ENCODE peak calls at places on chromosomes 1 and 21, in five cellular contexts. One of them, this sample, is unnamed.

GRCh38 chr1:247441621-247442020 is 16.3 kb downstream of the OR2B11 start:
- DNase-seq in colonic mucosa: no peak
- DNase-seq in A549: no peak
- DNase-seq in left ventricle myocardium inferior: no peak
- DNase-seq in ovary: no peak
- DNase-seq in this sample: no peak

GRCh38 chr1:10721381-10722321 is 74.8 kb downstream of the CASZ1 start:
- DNase-seq in colonic mucosa: no peak
- DNase-seq in A549: no peak
- DNase-seq in left ventricle myocardium inferior: no peak
- DNase-seq in ovary: no peak
- DNase-seq in this sample: no peak

GRCh38 chr1:110466646-110467280 is 15.8 kb downstream of the PROK1 start:
- DNase-seq in colonic mucosa: no peak
- DNase-seq in A549: no peak
- DNase-seq in left ventricle myocardium inferior: no peak
- DNase-seq in ovary: no peak
- DNase-seq in this sample: no peak

GRCh38 chr1:201171063-201172036 is 17.1 kb upstream of the TMEM9 start:
- DNase-seq in colonic mucosa: peak; percentile 61
- DNase-seq in A549: peak; percentile 57
- DNase-seq in left ventricle myocardium inferior: peak; percentile 27
- DNase-seq in ovary: peak; percentile 70
- DNase-seq in this sample: peak; percentile 34

GRCh38 chr1:206658981-206659273 is 23.6 kb downstream of the DYRK3 start:
- DNase-seq in colonic mucosa: no peak
- DNase-seq in A549: no peak
- DNase-seq in left ventricle myocardium inferior: no peak
- DNase-seq in ovary: no peak
- DNase-seq in this sample: no peak

GRCh38 chr1:6490181-6491075 is 1.0 kb downstream of the PLEKHG5 start:
- DNase-seq in colonic mucosa: peak; percentile 84
- DNase-seq in A549: peak; percentile 77
- DNase-seq in left ventricle myocardium inferior: peak; percentile 66
- DNase-seq in ovary: peak; percentile 75
- DNase-seq in this sample: peak; percentile 29

GRCh38 chr1:222243902-222244301 is 304.0 kb downstream of the HHIPL2 start:
- DNase-seq in colonic mucosa: no peak
- DNase-seq in A549: no peak
- DNase-seq in left ventricle myocardium inferior: no peak
- DNase-seq in ovary: no peak
- DNase-seq in this sample: no peak

GRCh38 chr1:36843906-36844610 is 190.3 kb downstream of the GRIK3 start:
- DNase-seq in colonic mucosa: no peak
- DNase-seq in A549: no peak
- DNase-seq in left ventricle myocardium inferior: no peak
- DNase-seq in ovary: no peak
- DNase-seq in this sample: no peak

GRCh38 chr1:8457771-8458409 is 140.0 kb downstream of the SLC45A1 start:
- DNase-seq in colonic mucosa: no peak
- DNase-seq in A549: no peak
- DNase-seq in left ventricle myocardium inferior: no peak
- DNase-seq in ovary: no peak
- DNase-seq in this sample: no peak

GRCh38 chr21:33236013-33236686 is 6.4 kb downstream of the IFNAR2 start:
- DNase-seq in colonic mucosa: no peak
- DNase-seq in A549: no peak
- DNase-seq in left ventricle myocardium inferior: no peak
- DNase-seq in ovary: no peak
- DNase-seq in this sample: no peak
- H3K9me3 ChIP-seq in colonic mucosa: no peaks in the 10 kb centered on the region
- H3K9me3 ChIP-seq in A549: no peaks in the 10 kb centered on the region
- H3K9me3 ChIP-seq in left ventricle myocardium inferior: no peaks in the 10 kb centered on the region
- H3K9me3 ChIP-seq in ovary: no peaks in the 10 kb centered on the region
- H3K9me3 ChIP-seq in this sample: no peaks in the 10 kb centered on the region

DNA sequence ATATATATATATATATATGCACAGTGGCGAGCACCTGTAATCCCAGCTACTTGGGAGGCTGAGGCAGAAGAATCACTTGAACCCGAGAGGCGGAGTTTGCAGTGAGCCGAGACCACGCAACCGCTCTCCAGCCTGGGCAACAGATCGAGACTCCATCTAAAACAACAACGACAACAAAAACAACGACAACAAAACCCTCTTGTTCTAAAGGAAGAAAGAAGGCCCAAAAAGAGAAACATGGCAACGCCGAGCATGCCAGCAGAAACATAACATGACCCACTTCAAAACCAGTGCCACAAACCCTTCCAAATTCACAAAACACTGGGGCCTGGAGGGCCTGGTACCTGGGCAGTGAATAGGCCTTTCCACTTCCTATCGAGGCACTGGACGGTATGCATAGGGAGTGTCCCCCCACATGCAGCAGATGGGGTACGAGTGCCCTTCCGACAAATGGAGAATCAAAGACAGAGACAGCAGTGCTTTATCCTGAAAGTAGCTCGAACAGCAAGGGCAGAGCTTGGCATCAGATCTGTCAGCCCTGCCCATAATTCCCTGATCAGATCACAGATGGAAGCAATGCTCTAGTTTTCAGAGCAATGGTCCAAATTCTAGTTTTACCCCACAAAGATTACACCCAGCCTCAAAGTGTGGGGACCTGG is 52.0 kb downstream of the TOMM20 start:
- DNase-seq in colonic mucosa: no peak
- DNase-seq in A549: no peak
- DNase-seq in left ventricle myocardium inferior: no peak
- DNase-seq in ovary: no peak
- DNase-seq in this sample: no peak
- H3K27ac ChIP-seq in colonic mucosa: peak overlapping the region; percentile 61
- H3K27ac ChIP-seq in A549: peak overlapping the region; percentile 98
- H3K27ac ChIP-seq in left ventricle myocardium inferior: peak overlapping the region; percentile 94
- H3K27ac ChIP-seq in ovary: no peak overlapping the region
- H3K27ac ChIP-seq in this sample: no peak overlapping the region

DNA sequence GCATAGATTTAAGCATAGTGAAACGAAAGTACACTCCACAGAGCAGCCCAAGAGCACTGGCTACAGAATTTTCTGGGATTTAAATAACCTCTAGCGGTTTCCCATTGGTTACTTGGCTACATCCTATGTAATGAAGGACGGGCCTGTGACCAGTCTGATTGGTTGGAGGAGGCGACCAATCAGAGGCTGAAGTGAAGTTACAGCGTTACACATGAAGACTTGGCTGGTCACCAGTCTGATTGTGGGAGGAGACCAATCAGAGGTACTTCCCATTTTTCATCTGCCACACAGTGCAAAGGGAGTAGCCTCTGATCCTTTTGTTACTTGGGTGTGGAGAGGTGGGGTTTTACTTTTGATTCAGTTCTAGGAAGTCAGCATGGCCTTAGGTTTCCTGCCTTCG is 142.7 kb upstream of the SERTAD4 start:
- DNase-seq in colonic mucosa: no peak
- DNase-seq in A549: peak; percentile 66
- DNase-seq in left ventricle myocardium inferior: no peak
- DNase-seq in ovary: no peak
- DNase-seq in this sample: no peak
- H3K4me3 ChIP-seq in colonic mucosa: no peak overlapping the region
- H3K4me3 ChIP-seq in A549: no peak overlapping the region
- H3K4me3 ChIP-seq in left ventricle myocardium inferior: no peak overlapping the region
- H3K4me3 ChIP-seq in ovary: no peak overlapping the region
- H3K4me3 ChIP-seq in this sample: no peak overlapping the region

DNA sequence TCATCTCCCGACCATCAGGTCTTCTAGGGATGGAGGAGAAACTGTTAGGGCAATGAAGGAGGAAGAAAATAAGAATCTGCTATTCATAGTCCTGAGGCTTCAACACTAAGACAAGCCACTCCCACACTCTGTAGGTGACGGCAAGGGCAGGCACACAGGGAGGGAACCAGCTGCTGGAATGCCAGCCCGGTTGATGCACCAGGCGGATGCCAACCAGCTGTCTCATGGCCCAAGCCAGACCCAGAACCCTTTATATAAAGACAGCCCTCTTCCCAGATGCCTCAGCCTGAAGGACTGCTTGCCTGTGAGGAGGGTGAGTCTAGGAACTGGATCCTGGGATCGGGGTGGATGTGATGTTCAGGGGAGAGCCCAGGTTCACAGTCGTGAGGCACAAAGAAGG is at the start of gene KPRP:
- DNase-seq in colonic mucosa: no peak
- DNase-seq in A549: no peak
- DNase-seq in left ventricle myocardium inferior: no peak
- DNase-seq in ovary: no peak
- DNase-seq in this sample: no peak
- H3K9me3 ChIP-seq in colonic mucosa: no peaks in the 10 kb centered on the region
- H3K9me3 ChIP-seq in A549: no peaks in the 10 kb centered on the region
- H3K9me3 ChIP-seq in left ventricle myocardium inferior: no peaks in the 10 kb centered on the region
- H3K9me3 ChIP-seq in ovary: no peaks in the 10 kb centered on the region
- H3K9me3 ChIP-seq in this sample: no peaks in the 10 kb centered on the region

GRCh38 chr21:26072891-26073615 is 97.5 kb downstream of the APP start:
- DNase-seq in colonic mucosa: no peak
- DNase-seq in A549: no peak
- DNase-seq in left ventricle myocardium inferior: no peak
- DNase-seq in ovary: no peak
- DNase-seq in this sample: no peak

GRCh38 chr21:26067836-26068401 is 102.7 kb downstream of the APP start:
- DNase-seq in colonic mucosa: no peak
- DNase-seq in A549: no peak
- DNase-seq in left ventricle myocardium inferior: no peak
- DNase-seq in ovary: no peak
- DNase-seq in this sample: no peak

GRCh38 chr21:26068776-26069175 is 101.8 kb downstream of the APP start:
- DNase-seq in colonic mucosa: no peak
- DNase-seq in A549: no peak
- DNase-seq in left ventricle myocardium inferior: no peak
- DNase-seq in ovary: no peak
- DNase-seq in this sample: no peak

GRCh38 chr21:26070121-26070520 is 100.4 kb downstream of the APP start:
- DNase-seq in colonic mucosa: no peak
- DNase-seq in A549: no peak
- DNase-seq in left ventricle myocardium inferior: no peak
- DNase-seq in ovary: no peak
- DNase-seq in this sample: no peak

DNA sequence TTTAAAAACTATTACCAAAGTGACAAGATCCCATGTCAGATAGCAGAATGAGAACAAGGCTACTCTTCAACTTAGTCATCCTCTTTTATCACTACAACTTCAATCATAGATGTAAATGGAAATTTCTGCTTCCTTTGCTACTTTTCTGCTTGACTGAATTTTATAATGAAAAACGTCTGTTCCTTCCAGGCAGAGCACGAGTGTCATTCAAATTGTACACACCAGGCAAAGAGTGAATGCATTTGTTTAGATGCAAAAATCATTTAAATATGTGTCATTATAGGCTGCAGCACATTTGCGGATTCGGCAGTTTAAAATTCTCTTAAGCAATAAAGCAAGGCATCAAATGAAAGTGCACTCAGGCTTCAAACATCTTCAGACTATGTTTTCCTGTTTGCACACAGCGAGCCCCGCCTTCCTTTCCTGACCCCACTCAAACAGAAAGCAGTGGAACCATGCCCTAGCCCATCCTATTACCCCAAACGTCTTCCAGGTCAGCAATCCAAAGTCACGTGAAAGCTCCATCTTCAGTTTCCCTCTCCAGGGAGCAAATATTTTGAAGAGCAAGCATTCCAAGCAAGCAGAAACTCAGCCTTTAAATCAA is 99.6 kb downstream of the APP start:
- DNase-seq in colonic mucosa: peak; percentile 40
- DNase-seq in A549: peak; percentile 7
- DNase-seq in left ventricle myocardium inferior: no peak
- DNase-seq in ovary: peak; percentile 40
- DNase-seq in this sample: no peak
- H3K27ac ChIP-seq in colonic mucosa: peak overlapping the region; percentile 15
- H3K27ac ChIP-seq in A549: no peak overlapping the region
- H3K27ac ChIP-seq in left ventricle myocardium inferior: peak overlapping the region; percentile 40
- H3K27ac ChIP-seq in ovary: no peak overlapping the region
- H3K27ac ChIP-seq in this sample: no peak overlapping the region

This sample was measured in CD8-positive, alpha-beta memory T cell.